ENCODE peak calls at places on chromosomes 11 and 22, in five cellular contexts. G, Y, U, B and N are unnamed samples.

GRCh38 chr22:40204331-40205116 is 26.8 kb downstream of the TNRC6B start:
- DNase-seq in B (no peak), G (no peak), U (peak), Y (no peak), N (no peak)

GRCh38 chr11:10021563-10021962 is 272.5 kb downstream of the SBF2 start:
- DNase-seq in G (no peak), Y (no peak), U (no peak), B (no peak), N (no peak)

GRCh38 chr22:20205964-20206708 is 55.3 kb upstream of the CCDC188 start:
- DNase-seq in G (peak), U (peak), Y (no peak), B (no peak), N (no peak)

GRCh38 chr22:19897726-19898515 is 43.2 kb upstream of the GNB1L start:
- DNase-seq in B (no peak), G (no peak), Y (no peak), U (no peak), N (no peak)

GRCh38 chr22:38706101-38706884 is 549 bp downstream of the GTPBP1 start:
- DNase-seq in B (no peak), G (no peak), Y (no peak), U (peak), N (no peak)

GRCh38 chr22:19522190-19522880 is 1.9 kb downstream of the CLDN5 start:
- DNase-seq in Y (peak), U (no peak), G (no peak), B (no peak), N (peak)

GRCh38 chr11:79291948-79292347 is 148.9 kb downstream of the TENM4 start:
- DNase-seq in G (no peak), B (no peak), Y (no peak), U (no peak), N (no peak)

GRCh38 chr11:28619870-28620540 is 511.8 kb downstream of the METTL15 start:
- DNase-seq in G (no peak), B (no peak), Y (no peak), U (peak), N (no peak)

GRCh38 chr11:130145975-130146776 is 13.4 kb upstream of the ST14 start:
- DNase-seq in U (no peak), Y (peak), B (no peak), G (no peak), N (no peak)

GRCh38 chr22:46706060-46706459 is 32.0 kb downstream of the CERK start:
- DNase-seq in Y (no peak), G (no peak), U (no peak), B (no peak), N (no peak)

GRCh38 chr22:38725900-38726655 is 20.3 kb downstream of the GTPBP1 start:
- DNase-seq in G (no peak), Y (no peak), B (no peak), U (no peak), N (no peak)

GRCh38 chr11:117302228-117302627 is 11.1 kb downstream of the BACE1-AS start:
- DNase-seq in G (no peak), U (no peak), B (no peak), Y (no peak), N (no peak)

GRCh38 chr11:20762112-20762511 is 92.7 kb downstream of the NELL1 start:
- DNase-seq in Y (peak), B (no peak), G (no peak), U (no peak), N (peak)

GRCh38 chr11:76314741-76315090 is 66.2 kb downstream of the THAP12 start:
- DNase-seq in G (no peak), Y (no peak), U (peak), B (no peak), N (no peak)

GRCh38 chr11:119991022-119991404 is 146.9 kb downstream of the TRIM29 start:
- DNase-seq in U (no peak), G (no peak), B (no peak), Y (no peak), N (no peak)

GRCh38 chr22:20450551-20450906 is 12.9 kb upstream of the SCARF2 start:
- DNase-seq in B (no peak), U (no peak), Y (no peak), G (no peak), N (no peak)

GRCh38 chr22:29442976-29443375 is 4.6 kb downstream of the RFPL1 start:
- DNase-seq in G (no peak), Y (no peak), U (no peak), B (no peak), N (no peak)

GRCh38 chr11:134116210-134116609 is 47.3 kb downstream of the JAM3 start:
- DNase-seq in G (no peak), B (no peak), Y (no peak), U (no peak), N (no peak)

GRCh38 chr22:42078469-42079318 is 806 bp upstream of the SMDT1 start:
- DNase-seq in U (no peak), G (no peak), B (no peak), Y (no peak), N (no peak)

GRCh38 chr11:123559418-123559817 is 95.0 kb downstream of the SCN3B start:
- DNase-seq in U (peak), B (no peak), Y (no peak), G (no peak), N (no peak)

GRCh38 chr22:49325531-49326395 is 501.9 kb downstream of the BRD1 start:
- DNase-seq in B (peak), U (no peak), G (no peak), Y (no peak), N (no peak)

GRCh38 chr11:74581954-74582547 is 10.3 kb upstream of the POLD3 start:
- DNase-seq in B (no peak), G (no peak), U (no peak), Y (no peak), N (no peak)